ENCODE peak calls at places on chromosome 6, in four cellular contexts. K is stimulated activated CD4-positive, alpha-beta T cell treated with anti-CD3 and anti-CD28 coated beads, Interleukin-4, amount 100 ng/mL, for 24 hours; C is stimulated activated CD8-positive, alpha-beta memory T cell treated with anti-CD3 and anti-CD28 coated beads, Interleukin-12 subunit alpha, Interleukin-12 subunit beta, amount 100 ng/mL, for 1 hour; V is iPS DF 19.7. S is an unnamed sample.

GRCh38 chr6:54074591-54075195 is 36.5 kb upstream of the MLIP start:
- DNase-seq in K (no peak), C (no peak), V (no peak), S (no peak)

GRCh38 chr6:140677781-140678528 is 1303.5 kb upstream of the CITED2 start:
- DNase-seq in K (no peak), C (no peak), V (no peak), S (no peak)

GRCh38 chr6:116283191-116283590 is 3.5 kb upstream of the TSPYL1 start:
- DNase-seq in K (no peak), C (no peak), V (no peak), S (no peak)

GRCh38 chr6:21987501-21987957 is 309.3 kb downstream of the PRL start:
- DNase-seq in K (no peak), C (no peak), V (no peak), S (no peak)

GRCh38 chr6:170423030-170423429 is 116.5 kb downstream of the FAM120B start:
- DNase-seq in K (no peak), C (no peak), V (peak), S (no peak)

GRCh38 chr6:7194657-7195056 is 86.9 kb downstream of the RREB1 start:
- DNase-seq in K (no peak), C (no peak), V (no peak), S (no peak)

GRCh38 chr6:45175272-45175671 is 152.9 kb upstream of the RUNX2 start:
- DNase-seq in K (no peak), C (no peak), V (no peak), S (no peak)

GRCh38 chr6:1379026-1379809 is 10.2 kb upstream of the FOXF2 start:
- DNase-seq in K (no peak), C (no peak), V (no peak), S (no peak)

GRCh38 chr6:49958180-49958579 is 5.8 kb downstream of the DEFB114 start:
- DNase-seq in K (no peak), C (no peak), V (no peak), S (no peak)

GRCh38 chr6:22807818-22808217 is 238.5 kb downstream of the HDGFL1 start:
- DNase-seq in K (no peak), C (no peak), V (no peak), S (no peak)

GRCh38 chr6:1949533-1949932 is 295.9 kb downstream of the GMDS start:
- DNase-seq in K (no peak), C (no peak), V (no peak), S (no peak)

GRCh38 chr6:14141531-14141930 is 24.0 kb downstream of the CD83 start:
- DNase-seq in K (no peak), C (no peak), V (no peak), S (no peak)

GRCh38 chr6:170260686-170261085 is 30.2 kb downstream of the DLL1 start:
- DNase-seq in K (no peak), C (no peak), V (no peak), S (no peak)

GRCh38 chr6:148747493-148748160 is 797 bp downstream of the UST start:
- DNase-seq in K (peak), C (peak), V (no peak), S (peak)

GRCh38 chr6:118581489-118581959 is 33.4 kb downstream of the PLN start:
- DNase-seq in K (no peak), C (no peak), V (no peak), S (no peak)

GRCh38 chr6:4953440-4953839 is 50.4 kb downstream of the RPP40 start:
- DNase-seq in K (no peak), C (no peak), V (no peak), S (no peak)

GRCh38 chr6:37017606-37018005 is 12.2 kb downstream of the FGD2 start:
- DNase-seq in K (no peak), C (no peak), V (no peak), S (no peak)

GRCh38 chr6:19757036-19757435 is 80.1 kb upstream of the ID4 start:
- DNase-seq in K (no peak), C (no peak), V (no peak), S (no peak)